ENCODE peak calls at places on chromosomes 4 and X, in four cellular contexts. O is suprapubic skin, J is upper lobe of left lung, W is HepG2. B is an unnamed sample.
A peak's percentile ranks its signal among the peaks of the same experiment; 100 is the strongest.

GRCh38 chr4:55173580-55173979 is 48.2 kb upstream of the KDR start:
- DNase-seq in O (no peak), J (no peak), W (no peak), B (no peak)

GRCh38 chrX:43283187-43283586 is 372.9 kb upstream of the MAOA start:
- DNase-seq in O (no peak), J (no peak), W (no peak), B (no peak)

GRCh38 chr4:105058177-105058812 is 88.4 kb upstream of the TET2 start:
- DNase-seq in O (no peak), J (no peak), W (no peak), B (no peak)

GRCh38 chr4:177079327-177079726 is 230.3 kb upstream of the NEIL3 start:
- DNase-seq in O (no peak), J (no peak), W (no peak), B (no peak)

GRCh38 chrX:70132877-70133302 is 357 bp upstream of the IGBP1 start:
- DNase-seq in O (no peak), J (no peak), W (no peak), B (no peak)

GRCh38 chrX:119756926-119757635 is 1.3 kb upstream of the SOWAHD start:
- DNase-seq in O (no peak), J (no peak), W (peak; percentile 23), B (peak; percentile 26)

GRCh38 chr4:13328591-13328990 is 155.5 kb downstream of the RAB28 start:
- DNase-seq in O (no peak), J (no peak), W (no peak), B (no peak)

GRCh38 chr4:57093816-57094481 is 16.2 kb downstream of the IGFBP7 start:
- DNase-seq in O (no peak), J (no peak), W (no peak), B (no peak)

GRCh38 chr4:146243883-146244277 is 29.5 kb downstream of the REELD1 start:
- DNase-seq in O (no peak), J (peak; percentile 51), W (no peak), B (no peak)

GRCh38 chrX:87525771-87526229 is 8.2 kb downstream of the KLHL4 start:
- DNase-seq in O (no peak), J (no peak), W (no peak), B (no peak)

GRCh38 chr4:71338846-71339593 is at the start of gene SLC4A4:
- DNase-seq in O (no peak), J (no peak), W (no peak), B (no peak)

GRCh38 chrX:40175416-40176255 is 77.9 kb upstream of the BCOR start:
- DNase-seq in O (no peak), J (peak; percentile 92), W (peak; percentile 47), B (peak; percentile 80)

GRCh38 chr4:14434916-14435315 is 567.4 kb upstream of the CPEB2 start:
- DNase-seq in O (no peak), J (no peak), W (no peak), B (no peak)

GRCh38 chrX:13005671-13006473 is 31.0 kb downstream of the TMSB4X start:
- DNase-seq in O (no peak), J (no peak), W (no peak), B (no peak)

GRCh38 chr4:26237916-26238315 is 82.9 kb upstream of the RBPJ start:
- DNase-seq in O (no peak), J (no peak), W (no peak), B (no peak)

GRCh38 chr4:13327991-13328390 is 156.1 kb downstream of the RAB28 start:
- DNase-seq in O (no peak), J (no peak), W (no peak), B (no peak)

GRCh38 chrX:119218198-119218597 is 17.9 kb upstream of the PGRMC1 start:
- DNase-seq in O (no peak), J (no peak), W (no peak), B (no peak)

GRCh38 chr4:155722816-155723499 is 35.9 kb upstream of the GUCY1B1 start:
- DNase-seq in O (no peak), J (no peak), W (no peak), B (no peak)

GRCh38 chr4:62709618-62710252 is 1509.6 kb downstream of the ADGRL3 start:
- DNase-seq in O (no peak), J (no peak), W (peak; percentile 34), B (no peak)

GRCh38 chr4:165721815-165722214 is 151.2 kb upstream of the TLL1 start:
- DNase-seq in O (no peak), J (no peak), W (no peak), B (no peak)

GRCh38 chr4:37188100-37188499 is 56.4 kb upstream of the NWD2 start:
- DNase-seq in O (no peak), J (no peak), W (peak; percentile 10), B (no peak)

GRCh38 chr4:48778431-48779094 is 1.5 kb downstream of the FRYL start:
- DNase-seq in O (no peak), J (no peak), W (peak; percentile 19), B (no peak)

GRCh38 chrX:96752776-96753175 is 68.1 kb downstream of the DIAPH2 start:
- DNase-seq in O (no peak), J (no peak), W (no peak), B (no peak)

GRCh38 chr4:148926861-148927260 is 484.6 kb upstream of the NR3C2 start:
- DNase-seq in O (no peak), J (peak; percentile 5), W (no peak), B (peak; percentile 74)

GRCh38 chr4:10596586-10597285 is 87.8 kb downstream of the CLNK start:
- DNase-seq in O (no peak), J (no peak), W (no peak), B (no peak)

GRCh38 chr4:27442146-27442545 is 581.5 kb downstream of the STIM2 start:
- DNase-seq in O (no peak), J (no peak), W (no peak), B (no peak)

GRCh38 chr4:185219551-185220344 is 10.3 kb downstream of the SNX25 start:
- DNase-seq in O (no peak), J (no peak), W (no peak), B (peak; percentile 70)

GRCh38 chr4:117692538-117692937 is 341.7 kb upstream of the NDST3 start:
- DNase-seq in O (no peak), J (no peak), W (no peak), B (no peak)

GRCh38 chr4:96183630-96184029 is 343.7 kb downstream of the PDHA2 start:
- DNase-seq in O (no peak), J (no peak), W (peak; percentile 2), B (no peak)

GRCh38 chr4:135382280-135382679 is 1180.7 kb upstream of the PABPC4L start:
- DNase-seq in O (no peak), J (peak; percentile 2), W (no peak), B (no peak)

GRCh38 chrX:104659037-104659744 is 93.2 kb downstream of the IL1RAPL2 start:
- DNase-seq in O (no peak), J (no peak), W (no peak), B (no peak)

GRCh38 chrX:143429831-143430230 is 87.4 kb downstream of the SPANXN3 start:
- DNase-seq in O (no peak), J (no peak), W (no peak), B (no peak)

GRCh38 chrX:115058276-115058675 is 40.9 kb upstream of the IL13RA2 start:
- DNase-seq in O (no peak), J (no peak), W (no peak), B (no peak)

GRCh38 chr4:78652282-78652876 is 100.8 kb downstream of the ANXA3 start:
- DNase-seq in O (no peak), J (no peak), W (no peak), B (no peak)

GRCh38 chr4:40214038-40214437 is 17.2 kb downstream of the RHOH start:
- DNase-seq in O (no peak), J (no peak), W (no peak), B (no peak)

DNA sequence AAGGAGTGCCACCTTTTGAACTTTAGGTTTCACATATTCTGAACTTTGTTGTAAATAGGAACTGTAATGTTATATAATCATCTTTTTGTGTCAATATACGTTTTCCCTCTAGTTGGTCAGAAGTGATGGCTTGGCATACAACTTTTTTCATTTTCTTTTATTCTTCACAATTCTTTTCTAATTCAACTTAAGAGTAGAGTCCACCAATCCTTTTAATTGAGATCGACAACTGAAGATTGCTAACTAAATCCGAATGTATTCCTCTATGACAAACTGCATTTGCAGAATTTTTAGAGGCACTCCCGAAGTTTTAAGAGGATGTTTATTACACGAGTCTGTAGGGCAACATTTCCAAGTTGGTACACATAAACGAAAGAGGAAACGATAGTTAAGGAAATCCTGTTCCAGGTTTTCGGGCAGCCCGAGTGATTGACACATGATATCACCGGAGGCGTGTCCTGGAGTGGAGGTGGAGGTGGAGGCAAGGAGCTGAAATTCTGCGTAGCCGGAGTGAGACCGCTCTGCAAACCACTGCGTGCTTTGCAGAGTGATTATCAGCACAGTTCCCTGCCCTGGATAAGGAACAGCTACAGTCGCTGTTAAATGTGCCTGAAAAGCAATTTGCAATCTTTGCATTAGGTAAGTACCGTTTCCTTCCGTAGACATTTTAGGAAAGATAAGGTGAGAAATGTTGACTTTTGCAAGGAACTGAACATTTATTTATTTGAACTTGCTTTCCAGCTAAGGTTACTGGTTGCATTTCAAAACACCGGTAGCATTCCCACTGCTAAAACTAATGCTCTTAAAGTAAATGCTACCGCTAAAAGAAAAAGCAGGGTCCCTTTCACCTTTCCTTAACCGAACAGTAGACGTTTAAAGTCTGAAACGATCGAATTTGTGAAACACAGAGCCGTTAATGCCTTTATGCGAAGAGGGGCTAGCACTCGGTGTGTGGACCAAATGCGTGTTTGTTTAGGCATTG is at the start of gene SPRY1:
- DNase-seq in O (peak; percentile 93), J (no peak), W (peak; percentile 95), B (peak; percentile 93)
- TF ChIP-seq POLR2AphosphoS5 in O (no peak), J (peak; percentile 36), W (peak; percentile 95), B (peak; percentile 92)

GRCh38 chr4:147847947-147848590 is 116.2 kb downstream of the ARHGAP10 start:
- DNase-seq in O (no peak), J (no peak), W (no peak), B (no peak)
- H3K27ac ChIP-seq in O (no peak overlapping the region), J (no peak overlapping the region), W (no peak overlapping the region), B (peak overlapping the region; percentile 38)

GRCh38 chr4:138181288-138181687 is 60.9 kb downstream of the SLC7A11 start:
- DNase-seq in O (no peak), J (no peak), W (no peak), B (no peak)
- TF ChIP-seq EP300 in O (peak; percentile 96), J (no peak), W (no peak), B (peak; percentile 86)

GRCh38 chr4:147328189-147328588 is 152.7 kb upstream of the EDNRA start:
- DNase-seq in O (no peak), J (no peak), W (no peak), B (no peak)

GRCh38 chr4:147328756-147329446 is 152.0 kb upstream of the EDNRA start:
- DNase-seq in O (no peak), J (no peak), W (no peak), B (no peak)

GRCh38 chr4:147325566-147325965 is 155.3 kb upstream of the EDNRA start:
- DNase-seq in O (no peak), J (no peak), W (no peak), B (no peak)

GRCh38 chr4:147327322-147327721 is 153.6 kb upstream of the EDNRA start:
- DNase-seq in O (no peak), J (no peak), W (no peak), B (no peak)

DNA sequence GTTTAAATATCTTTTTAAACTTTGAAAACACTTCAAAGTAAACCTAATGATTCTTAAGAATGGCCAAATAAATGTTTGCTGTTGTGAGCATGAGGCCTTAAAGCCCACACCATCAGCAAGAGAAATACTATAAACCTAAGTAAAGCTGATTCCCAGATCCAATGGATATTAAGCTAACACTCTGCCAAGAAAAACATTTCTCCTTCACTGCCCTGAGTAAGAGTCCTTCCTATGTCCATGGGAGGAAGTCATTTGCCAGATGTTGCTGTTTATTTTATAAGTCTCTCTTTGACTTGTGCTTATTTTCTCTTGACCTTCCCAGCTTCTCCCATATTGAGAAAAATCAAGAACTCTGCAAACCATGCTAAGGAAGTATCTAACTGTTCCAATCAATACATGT is 154.3 kb upstream of the EDNRA start:
- DNase-seq in O (no peak), J (no peak), W (no peak), B (no peak)
- TF ChIP-seq POLR2AphosphoS5 in O (no peak), J (no peak), W (no peak), B (no peak)